ENCODE peak calls at places on chromosomes 16 and 17, in nine cellular contexts. L, A, D, G, C, O, R, X and K are unnamed samples.

GRCh38 chr17:57687642-57688041 is 57.5 kb downstream of the CCDC182 start:
- DNase-seq in L (no peak), A (no peak), D (no peak), G (no peak), C (no peak), O (no peak), R (no peak), X (no peak), K (no peak)

GRCh38 chr17:68054296-68054900 is 18.9 kb downstream of the KPNA2 start:
- DNase-seq in L (no peak), A (no peak), D (no peak), G (no peak), C (peak), O (peak), R (no peak), X (no peak), K (no peak)

GRCh38 chr17:4594406-4595349 is 10.3 kb downstream of the SMTNL2 start:
- DNase-seq in L (peak), A (peak), D (no peak), G (no peak), C (no peak), O (peak), R (no peak), X (no peak), K (peak)

GRCh38 chr17:9090641-9091096 is 69.4 kb downstream of the NTN1 start:
- DNase-seq in L (no peak), A (no peak), D (no peak), G (no peak), C (no peak), O (no peak), R (no peak), X (no peak), K (no peak)

GRCh38 chr17:56785997-56786680 is 47.6 kb downstream of the C17orf67 start:
- DNase-seq in L (no peak), A (no peak), D (no peak), G (peak), C (no peak), O (no peak), R (no peak), X (no peak), K (no peak)

GRCh38 chr17:38898291-38898679 is 27.1 kb upstream of the LASP1NB start:
- DNase-seq in L (no peak), A (peak), D (no peak), G (no peak), C (no peak), O (no peak), R (no peak), X (no peak), K (no peak)

GRCh38 chr16:67660564-67661028 is at the start of gene PARD6A:
- DNase-seq in L (peak), A (peak), D (peak), G (peak), C (peak), O (peak), R (peak), X (peak), K (peak)

GRCh38 chr16:87618216-87618615 is 15.9 kb downstream of the JPH3 start:
- DNase-seq in L (no peak), A (no peak), D (no peak), G (no peak), C (no peak), O (no peak), R (no peak), X (no peak), K (no peak)

GRCh38 chr17:39714234-39714633 is 14.4 kb downstream of the ERBB2 start:
- DNase-seq in L (no peak), A (no peak), D (no peak), G (no peak), C (no peak), O (no peak), R (no peak), X (no peak), K (no peak)

GRCh38 chr16:4517812-4518211 is 20.8 kb downstream of the CDIP1 start:
- DNase-seq in L (peak), A (no peak), D (no peak), G (peak), C (no peak), O (peak), R (peak), X (peak), K (peak)

GRCh38 chr16:29790949-29791844 is 646 bp downstream of the KIF22 start:
- DNase-seq in L (peak), A (no peak), D (no peak), G (no peak), C (no peak), O (no peak), R (no peak), X (no peak), K (no peak)

GRCh38 chr17:39118674-39119419 is 32.6 kb downstream of the PLXDC1 start:
- DNase-seq in L (peak), A (no peak), D (no peak), G (no peak), C (no peak), O (peak), R (no peak), X (no peak), K (no peak)